ENCODE peak calls at places on chromosomes 1 and 21, in four cellular contexts. K, H, F and S are unnamed samples.

GRCh38 chr1:150261367-150261766 is 3.8 kb downstream of the CA14 start:
- DNase-seq in F (no peak), H (no peak), K (no peak), S (no peak)

GRCh38 chr1:98256700-98257099 is 335.9 kb upstream of the DPYD start:
- DNase-seq in K (no peak), H (no peak), F (no peak), S (no peak)

GRCh38 chr1:235142991-235143390 is 14.4 kb upstream of the TOMM20 start:
- DNase-seq in F (no peak), K (no peak), H (no peak), S (no peak)

GRCh38 chr1:212958175-212958574 is 7.8 kb downstream of the VASH2 start:
- DNase-seq in H (no peak), F (no peak), K (no peak), S (no peak)

GRCh38 chr21:23130308-23130707 is 2132.1 kb downstream of the NCAM2 start:
- DNase-seq in F (no peak), H (no peak), K (no peak), S (no peak)

GRCh38 chr1:234186037-234186688 is 187.1 kb upstream of the COA6 start:
- DNase-seq in F (no peak), H (no peak), K (peak; percentile 72), S (no peak)

GRCh38 chr1:10494754-10495474 is 20.2 kb downstream of the PEX14 start:
- DNase-seq in K (peak; percentile 61), F (peak; percentile 81), H (peak; percentile 67), S (peak; percentile 86)

GRCh38 chr1:38029081-38029681 is 16.6 kb downstream of the UTP11 start:
- DNase-seq in K (no peak), F (no peak), H (no peak), S (no peak)

GRCh38 chr1:184385863-184386262 is 966 bp upstream of the C1orf21 start:
- DNase-seq in K (no peak), F (no peak), H (no peak), S (no peak)